ENCODE peak calls at places on chromosomes 1 and 21, in four cellular contexts. One of them, this sample, is unnamed. For H3K27me3, the result is how much of the 10 kb centered on the place peaks cover.

GRCh38 chr21:25281134-25281533 is 326.1 kb downstream of the MRPL39 start:
- DNase-seq in H9: no peak
- DNase-seq in aorta: no peak
- DNase-seq in cardiac muscle cell: no peak
- DNase-seq in this sample: no peak

GRCh38 chr1:164830628-164831027 is 271.6 kb downstream of the PBX1 start:
- DNase-seq in H9: no peak
- DNase-seq in aorta: no peak
- DNase-seq in cardiac muscle cell: no peak
- DNase-seq in this sample: no peak

GRCh38 chr1:100613817-100614559 is 76.0 kb downstream of the GPR88 start:
- DNase-seq in H9: no peak
- DNase-seq in aorta: no peak
- DNase-seq in cardiac muscle cell: no peak
- DNase-seq in this sample: no peak

GRCh38 chr1:115557715-115558114 is 84.1 kb upstream of the VANGL1 start:
- DNase-seq in H9: no peak
- DNase-seq in aorta: no peak
- DNase-seq in cardiac muscle cell: no peak
- DNase-seq in this sample: no peak

GRCh38 chr1:8047686-8048522 is 21.8 kb upstream of the ERRFI1 start:
- DNase-seq in H9: no peak
- DNase-seq in aorta: peak
- DNase-seq in cardiac muscle cell: peak
- DNase-seq in this sample: no peak

GRCh38 chr21:46089285-46089684 is 8.6 kb upstream of the COL6A2 start:
- DNase-seq in H9: no peak
- DNase-seq in aorta: no peak
- DNase-seq in cardiac muscle cell: no peak
- DNase-seq in this sample: no peak

GRCh38 chr1:94079056-94079990 is 41.6 kb downstream of the ABCA4 start:
- DNase-seq in H9: no peak
- DNase-seq in aorta: no peak
- DNase-seq in cardiac muscle cell: no peak
- DNase-seq in this sample: no peak

GRCh38 chr1:43414634-43415223 is 25.0 kb downstream of the SZT2 start:
- DNase-seq in H9: peak
- DNase-seq in aorta: no peak
- DNase-seq in cardiac muscle cell: peak
- DNase-seq in this sample: peak

GRCh38 chr21:36654341-36654740 is 44.6 kb upstream of the SIM2 start:
- DNase-seq in H9: no peak
- DNase-seq in aorta: no peak
- DNase-seq in cardiac muscle cell: no peak
- DNase-seq in this sample: peak

GRCh38 chr1:189774721-189775287 is 702.9 kb downstream of the BRINP3 start:
- DNase-seq in H9: no peak
- DNase-seq in aorta: no peak
- DNase-seq in cardiac muscle cell: no peak
- DNase-seq in this sample: no peak

GRCh38 chr1:37746806-37747205 is 18.1 kb downstream of the EPHA10 start:
- DNase-seq in H9: no peak
- DNase-seq in aorta: no peak
- DNase-seq in cardiac muscle cell: no peak
- DNase-seq in this sample: no peak

GRCh38 chr1:233368106-233368783 is 40.7 kb downstream of the MAP3K21 start:
- DNase-seq in H9: no peak
- DNase-seq in aorta: no peak
- DNase-seq in cardiac muscle cell: peak
- DNase-seq in this sample: no peak

GRCh38 chr1:16091296-16091695 is 17.8 kb upstream of the FAM131C start:
- DNase-seq in H9: peak
- DNase-seq in aorta: no peak
- DNase-seq in cardiac muscle cell: no peak
- DNase-seq in this sample: peak

GRCh38 chr1:32907435-32907834 is 6.2 kb upstream of the TMEM54 start:
- DNase-seq in H9: no peak
- DNase-seq in aorta: no peak
- DNase-seq in cardiac muscle cell: peak
- DNase-seq in this sample: no peak

GRCh38 chr1:65371544-65371943 is 48.9 kb upstream of the LEPR start:
- DNase-seq in H9: no peak
- DNase-seq in aorta: no peak
- DNase-seq in cardiac muscle cell: no peak
- DNase-seq in this sample: no peak

GRCh38 chr1:1164701-1165451 is 8.8 kb upstream of the TTLL10 start:
- DNase-seq in H9: no peak
- DNase-seq in aorta: no peak
- DNase-seq in cardiac muscle cell: no peak
- DNase-seq in this sample: peak

GRCh38 chr1:64031191-64031590 is 172.2 kb upstream of the UBE2U start:
- DNase-seq in H9: no peak
- DNase-seq in aorta: no peak
- DNase-seq in cardiac muscle cell: peak
- DNase-seq in this sample: no peak

GRCh38 chr1:181140398-181140797 is 51.9 kb downstream of the IER5 start:
- DNase-seq in H9: no peak
- DNase-seq in aorta: no peak
- DNase-seq in cardiac muscle cell: no peak
- DNase-seq in this sample: no peak

GRCh38 chr1:48202030-48202752 is 20.3 kb upstream of the SLC5A9 start:
- DNase-seq in H9: peak
- DNase-seq in aorta: peak
- DNase-seq in cardiac muscle cell: peak
- DNase-seq in this sample: peak

GRCh38 chr1:83761084-83761760 is 237.7 kb downstream of the TTLL7 start:
- DNase-seq in H9: no peak
- DNase-seq in aorta: no peak
- DNase-seq in cardiac muscle cell: no peak
- DNase-seq in this sample: no peak

GRCh38 chr21:32414579-32415358 is 2.3 kb downstream of the EVA1C start:
- DNase-seq in H9: no peak
- DNase-seq in aorta: no peak
- DNase-seq in cardiac muscle cell: peak
- DNase-seq in this sample: no peak

GRCh38 chr21:40531421-40531820 is 315.5 kb downstream of the DSCAM start:
- DNase-seq in H9: no peak
- DNase-seq in aorta: no peak
- DNase-seq in cardiac muscle cell: no peak
- DNase-seq in this sample: no peak

GRCh38 chr1:239218296-239218695 is 168.1 kb upstream of the CHRM3 start:
- DNase-seq in H9: no peak
- DNase-seq in aorta: no peak
- DNase-seq in cardiac muscle cell: peak
- DNase-seq in this sample: no peak

GRCh38 chr1:241934181-241934815 is 23.3 kb upstream of the BECN2 start:
- DNase-seq in H9: peak
- DNase-seq in aorta: no peak
- DNase-seq in cardiac muscle cell: peak
- DNase-seq in this sample: no peak

GRCh38 chr1:220741825-220742224 is 6.3 kb upstream of the MTARC2 start:
- DNase-seq in H9: no peak
- DNase-seq in aorta: no peak
- DNase-seq in cardiac muscle cell: no peak
- DNase-seq in this sample: no peak

GRCh38 chr1:103509235-103509634 is 16.3 kb upstream of the RNPC3 start:
- DNase-seq in H9: no peak
- DNase-seq in aorta: no peak
- DNase-seq in cardiac muscle cell: no peak
- DNase-seq in this sample: no peak

GRCh38 chr1:24929091-24929875 is 793 bp downstream of the RUNX3 start:
- DNase-seq in H9: peak
- DNase-seq in aorta: peak
- DNase-seq in cardiac muscle cell: peak
- DNase-seq in this sample: no peak

GRCh38 chr1:119688810-119689209 is 22.9 kb upstream of the PHGDH start:
- DNase-seq in H9: no peak
- DNase-seq in aorta: no peak
- DNase-seq in cardiac muscle cell: no peak
- DNase-seq in this sample: no peak

GRCh38 chr1:111920221-111921024 is 69.0 kb downstream of the KCND3 start:
- DNase-seq in H9: no peak
- DNase-seq in aorta: peak
- DNase-seq in cardiac muscle cell: peak
- DNase-seq in this sample: peak

GRCh38 chr1:226491093-226491850 is 57.3 kb upstream of the STUM start:
- DNase-seq in H9: peak
- DNase-seq in aorta: no peak
- DNase-seq in cardiac muscle cell: no peak
- DNase-seq in this sample: peak

GRCh38 chr1:11796036-11796828 is 9.5 kb downstream of the MTHFR start:
- DNase-seq in H9: no peak
- DNase-seq in aorta: no peak
- DNase-seq in cardiac muscle cell: peak
- DNase-seq in this sample: no peak

GRCh38 chr1:184971522-184972265 is 2.6 kb downstream of the NIBAN1 start:
- DNase-seq in H9: no peak
- DNase-seq in aorta: no peak
- DNase-seq in cardiac muscle cell: no peak
- DNase-seq in this sample: no peak
- H3K27me3 ChIP-seq in H9: under half
- H3K27me3 ChIP-seq in aorta: under half
- H3K27me3 ChIP-seq in cardiac muscle cell: half or more
- H3K27me3 ChIP-seq in this sample: under half

GRCh38 chr1:18240906-18241305 is 133.3 kb downstream of the IGSF21 start:
- DNase-seq in H9: no peak
- DNase-seq in aorta: no peak
- DNase-seq in cardiac muscle cell: no peak
- DNase-seq in this sample: no peak
- H3K27me3 ChIP-seq in H9: under half
- H3K27me3 ChIP-seq in aorta: under half
- H3K27me3 ChIP-seq in cardiac muscle cell: under half
- H3K27me3 ChIP-seq in this sample: under half

GRCh38 chr1:81827942-81828341 is 27.2 kb downstream of the ADGRL2 start:
- DNase-seq in H9: no peak
- DNase-seq in aorta: no peak
- DNase-seq in cardiac muscle cell: no peak
- DNase-seq in this sample: no peak
- H3K27me3 ChIP-seq in H9: under half
- H3K27me3 ChIP-seq in aorta: under half
- H3K27me3 ChIP-seq in cardiac muscle cell: under half
- H3K27me3 ChIP-seq in this sample: under half

GRCh38 chr1:49389699-49390098 is 613.0 kb upstream of the BEND5 start:
- DNase-seq in H9: no peak
- DNase-seq in aorta: no peak
- DNase-seq in cardiac muscle cell: no peak
- DNase-seq in this sample: no peak
- H3K27me3 ChIP-seq in H9: under half
- H3K27me3 ChIP-seq in aorta: under half
- H3K27me3 ChIP-seq in cardiac muscle cell: under half
- H3K27me3 ChIP-seq in this sample: under half

GRCh38 chr1:148308832-148309458 is 156.9 kb upstream of the NBPF11 start:
- DNase-seq in H9: no peak
- DNase-seq in aorta: no peak
- DNase-seq in cardiac muscle cell: no peak
- DNase-seq in this sample: no peak
- H3K27me3 ChIP-seq in H9: under half
- H3K27me3 ChIP-seq in aorta: under half
- H3K27me3 ChIP-seq in cardiac muscle cell: half or more
- H3K27me3 ChIP-seq in this sample: under half

GRCh38 chr1:20469406-20470076 is 16.5 kb downstream of the CAMK2N1 start:
- DNase-seq in H9: no peak
- DNase-seq in aorta: no peak
- DNase-seq in cardiac muscle cell: no peak
- DNase-seq in this sample: no peak
- H3K27me3 ChIP-seq in H9: under half
- H3K27me3 ChIP-seq in aorta: under half
- H3K27me3 ChIP-seq in cardiac muscle cell: half or more
- H3K27me3 ChIP-seq in this sample: half or more

DNA sequence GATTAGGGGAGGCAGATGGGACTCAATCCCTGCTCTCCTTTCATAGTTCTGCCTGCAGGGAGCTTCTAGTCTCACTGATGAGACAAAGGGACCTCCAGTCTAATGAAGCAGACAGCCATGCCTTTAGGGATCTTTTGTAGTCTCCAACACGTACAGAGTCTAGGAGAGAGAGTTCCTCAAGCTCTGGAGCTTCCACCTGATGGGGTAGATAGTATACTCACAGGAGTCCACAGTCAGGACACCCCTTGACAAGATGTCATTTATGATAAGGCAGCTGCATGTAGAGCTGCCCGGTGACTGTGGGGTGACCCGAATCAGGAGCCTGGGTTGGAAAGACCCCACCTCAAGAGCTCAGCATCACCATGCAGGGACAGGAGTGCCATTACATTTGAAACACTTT is 55.3 kb upstream of the CNTN2 start:
- DNase-seq in H9: no peak
- DNase-seq in aorta: no peak
- DNase-seq in cardiac muscle cell: no peak
- DNase-seq in this sample: no peak
- H3K27me3 ChIP-seq in H9: under half
- H3K27me3 ChIP-seq in aorta: under half
- H3K27me3 ChIP-seq in cardiac muscle cell: under half
- H3K27me3 ChIP-seq in this sample: under half

DNA sequence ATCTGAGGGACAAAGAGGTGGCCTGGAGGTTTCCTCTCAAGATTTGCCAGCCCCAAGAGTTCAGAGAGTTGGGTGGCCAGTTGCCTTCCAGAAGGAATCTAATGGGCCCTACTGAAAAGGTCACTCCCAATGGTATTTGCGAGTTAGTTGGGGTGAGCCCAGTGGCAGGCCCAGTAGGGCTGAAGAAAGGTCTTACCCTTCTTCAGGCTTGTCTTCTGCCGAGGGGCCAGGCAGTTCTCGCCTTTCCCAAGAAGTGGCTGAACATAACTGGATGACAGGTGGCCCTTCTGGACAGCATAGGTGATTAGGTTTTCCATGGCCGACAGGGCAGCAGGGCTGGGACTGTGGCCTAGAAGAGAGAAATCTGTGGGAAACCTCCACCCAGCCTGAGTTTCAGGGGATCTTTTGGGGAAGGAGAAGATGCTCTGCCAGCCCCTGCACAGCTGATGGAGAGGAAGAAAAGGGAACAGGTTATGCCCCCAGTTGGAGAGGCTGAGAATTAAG is 7.2 kb downstream of the PGLYRP4 start:
- DNase-seq in H9: no peak
- DNase-seq in aorta: no peak
- DNase-seq in cardiac muscle cell: no peak
- DNase-seq in this sample: no peak
- H3K27me3 ChIP-seq in H9: under half
- H3K27me3 ChIP-seq in aorta: under half
- H3K27me3 ChIP-seq in cardiac muscle cell: under half
- H3K27me3 ChIP-seq in this sample: under half

This sample was measured in stomach.